ENCODE peak calls at places on chromosomes 7 and 10, in nine cellular contexts. One of them, this sample, is unnamed.

GRCh38 chr10:93160829-93161228 is 87.1 kb downstream of the CYP26A1 start:
- DNase-seq in RWPE1: no peak
- DNase-seq in cardiac muscle cell: no peak
- DNase-seq in IMR-90: peak
- DNase-seq in RWPE2: no peak
- DNase-seq in GM20000: no peak
- DNase-seq in fibroblast of mammary gland: peak
- DNase-seq in nephron progenitor cell: no peak
- DNase-seq in WTC11: no peak
- DNase-seq in this sample: no peak

GRCh38 chr7:4282434-4283223 is 399.5 kb upstream of the FOXK1 start:
- DNase-seq in GM20000: no peak
- DNase-seq in IMR-90: peak
- DNase-seq in WTC11: no peak
- DNase-seq in nephron progenitor cell: no peak
- DNase-seq in RWPE1: peak
- DNase-seq in cardiac muscle cell: no peak
- DNase-seq in RWPE2: peak
- DNase-seq in fibroblast of mammary gland: peak
- DNase-seq in this sample: no peak

GRCh38 chr10:110901954-110902819 is 16.8 kb downstream of the BBIP1 start:
- DNase-seq in cardiac muscle cell: no peak
- DNase-seq in WTC11: no peak
- DNase-seq in RWPE2: no peak
- DNase-seq in RWPE1: peak
- DNase-seq in GM20000: no peak
- DNase-seq in nephron progenitor cell: no peak
- DNase-seq in fibroblast of mammary gland: peak
- DNase-seq in IMR-90: peak
- DNase-seq in this sample: no peak

GRCh38 chr10:103479135-103479534 is at the start of gene CALHM3:
- DNase-seq in WTC11: no peak
- DNase-seq in GM20000: no peak
- DNase-seq in nephron progenitor cell: no peak
- DNase-seq in cardiac muscle cell: no peak
- DNase-seq in RWPE2: no peak
- DNase-seq in RWPE1: peak
- DNase-seq in IMR-90: no peak
- DNase-seq in fibroblast of mammary gland: no peak
- DNase-seq in this sample: no peak

GRCh38 chr7:106243893-106244292 is 40.9 kb downstream of the NAMPT start:
- DNase-seq in RWPE2: no peak
- DNase-seq in GM20000: no peak
- DNase-seq in RWPE1: no peak
- DNase-seq in IMR-90: no peak
- DNase-seq in nephron progenitor cell: no peak
- DNase-seq in WTC11: no peak
- DNase-seq in cardiac muscle cell: no peak
- DNase-seq in fibroblast of mammary gland: peak
- DNase-seq in this sample: no peak

GRCh38 chr10:5683065-5683464 is 1.6 kb upstream of the TASOR2 start:
- DNase-seq in GM20000: no peak
- DNase-seq in nephron progenitor cell: no peak
- DNase-seq in RWPE2: no peak
- DNase-seq in RWPE1: no peak
- DNase-seq in WTC11: no peak
- DNase-seq in IMR-90: no peak
- DNase-seq in cardiac muscle cell: no peak
- DNase-seq in fibroblast of mammary gland: no peak
- DNase-seq in this sample: no peak

GRCh38 chr10:17923728-17924127 is 28.0 kb upstream of the SLC39A12 start:
- DNase-seq in IMR-90: peak
- DNase-seq in WTC11: no peak
- DNase-seq in fibroblast of mammary gland: peak
- DNase-seq in RWPE2: peak
- DNase-seq in cardiac muscle cell: no peak
- DNase-seq in RWPE1: peak
- DNase-seq in GM20000: no peak
- DNase-seq in nephron progenitor cell: no peak
- DNase-seq in this sample: no peak

GRCh38 chr10:5604946-5605345 is 61.4 kb downstream of the ASB13 start:
- DNase-seq in RWPE1: no peak
- DNase-seq in IMR-90: no peak
- DNase-seq in cardiac muscle cell: no peak
- DNase-seq in fibroblast of mammary gland: no peak
- DNase-seq in RWPE2: no peak
- DNase-seq in GM20000: no peak
- DNase-seq in WTC11: no peak
- DNase-seq in nephron progenitor cell: no peak
- DNase-seq in this sample: no peak

GRCh38 chr10:121683366-121683765 is 85.1 kb upstream of the FGFR2 start:
- DNase-seq in fibroblast of mammary gland: no peak
- DNase-seq in IMR-90: no peak
- DNase-seq in RWPE1: no peak
- DNase-seq in GM20000: no peak
- DNase-seq in RWPE2: no peak
- DNase-seq in cardiac muscle cell: no peak
- DNase-seq in WTC11: no peak
- DNase-seq in nephron progenitor cell: no peak
- DNase-seq in this sample: no peak

GRCh38 chr10:17123062-17123661 is 6.4 kb downstream of the CUBN start:
- DNase-seq in RWPE1: no peak
- DNase-seq in WTC11: no peak
- DNase-seq in fibroblast of mammary gland: peak
- DNase-seq in GM20000: no peak
- DNase-seq in RWPE2: no peak
- DNase-seq in nephron progenitor cell: no peak
- DNase-seq in cardiac muscle cell: no peak
- DNase-seq in IMR-90: peak
- DNase-seq in this sample: no peak

GRCh38 chr7:38673795-38674194 is 42.6 kb upstream of the AMPH start:
- DNase-seq in IMR-90: peak
- DNase-seq in fibroblast of mammary gland: peak
- DNase-seq in cardiac muscle cell: no peak
- DNase-seq in WTC11: no peak
- DNase-seq in RWPE2: no peak
- DNase-seq in nephron progenitor cell: no peak
- DNase-seq in GM20000: no peak
- DNase-seq in RWPE1: peak
- DNase-seq in this sample: no peak

GRCh38 chr7:42198296-42198695 is 38.7 kb downstream of the GLI3 start:
- DNase-seq in RWPE2: peak
- DNase-seq in IMR-90: no peak
- DNase-seq in cardiac muscle cell: no peak
- DNase-seq in fibroblast of mammary gland: peak
- DNase-seq in nephron progenitor cell: no peak
- DNase-seq in RWPE1: peak
- DNase-seq in WTC11: no peak
- DNase-seq in GM20000: no peak
- DNase-seq in this sample: no peak

GRCh38 chr10:84333864-84334451 is 5.6 kb downstream of the CCSER2 start:
- DNase-seq in nephron progenitor cell: no peak
- DNase-seq in RWPE2: no peak
- DNase-seq in WTC11: no peak
- DNase-seq in IMR-90: peak
- DNase-seq in fibroblast of mammary gland: peak
- DNase-seq in RWPE1: peak
- DNase-seq in GM20000: peak
- DNase-seq in cardiac muscle cell: no peak
- DNase-seq in this sample: peak

GRCh38 chr10:28492093-28492492 is 40.8 kb upstream of the WAC start:
- DNase-seq in IMR-90: no peak
- DNase-seq in RWPE1: no peak
- DNase-seq in cardiac muscle cell: no peak
- DNase-seq in fibroblast of mammary gland: no peak
- DNase-seq in GM20000: no peak
- DNase-seq in WTC11: no peak
- DNase-seq in RWPE2: no peak
- DNase-seq in nephron progenitor cell: no peak
- DNase-seq in this sample: no peak

GRCh38 chr10:5876181-5876768 is 13.4 kb downstream of the ANKRD16 start:
- DNase-seq in GM20000: no peak
- DNase-seq in WTC11: no peak
- DNase-seq in nephron progenitor cell: no peak
- DNase-seq in RWPE2: no peak
- DNase-seq in RWPE1: no peak
- DNase-seq in IMR-90: peak
- DNase-seq in fibroblast of mammary gland: peak
- DNase-seq in cardiac muscle cell: no peak
- DNase-seq in this sample: no peak

GRCh38 chr7:141945356-141945755 is 1.4 kb downstream of the CLEC5A start:
- DNase-seq in GM20000: no peak
- DNase-seq in WTC11: no peak
- DNase-seq in RWPE1: peak
- DNase-seq in cardiac muscle cell: no peak
- DNase-seq in nephron progenitor cell: no peak
- DNase-seq in fibroblast of mammary gland: peak
- DNase-seq in IMR-90: no peak
- DNase-seq in RWPE2: no peak
- DNase-seq in this sample: no peak

GRCh38 chr10:132482090-132482489 is 55.5 kb upstream of the INPP5A start:
- DNase-seq in GM20000: no peak
- DNase-seq in fibroblast of mammary gland: peak
- DNase-seq in IMR-90: peak
- DNase-seq in WTC11: no peak
- DNase-seq in RWPE1: peak
- DNase-seq in cardiac muscle cell: no peak
- DNase-seq in nephron progenitor cell: no peak
- DNase-seq in RWPE2: peak
- DNase-seq in this sample: no peak

GRCh38 chr10:102408081-102408727 is 10.4 kb downstream of the PSD start:
- DNase-seq in GM20000: peak
- DNase-seq in RWPE2: no peak
- DNase-seq in fibroblast of mammary gland: peak
- DNase-seq in nephron progenitor cell: no peak
- DNase-seq in IMR-90: no peak
- DNase-seq in RWPE1: no peak
- DNase-seq in WTC11: no peak
- DNase-seq in cardiac muscle cell: no peak
- DNase-seq in this sample: no peak

DNA sequence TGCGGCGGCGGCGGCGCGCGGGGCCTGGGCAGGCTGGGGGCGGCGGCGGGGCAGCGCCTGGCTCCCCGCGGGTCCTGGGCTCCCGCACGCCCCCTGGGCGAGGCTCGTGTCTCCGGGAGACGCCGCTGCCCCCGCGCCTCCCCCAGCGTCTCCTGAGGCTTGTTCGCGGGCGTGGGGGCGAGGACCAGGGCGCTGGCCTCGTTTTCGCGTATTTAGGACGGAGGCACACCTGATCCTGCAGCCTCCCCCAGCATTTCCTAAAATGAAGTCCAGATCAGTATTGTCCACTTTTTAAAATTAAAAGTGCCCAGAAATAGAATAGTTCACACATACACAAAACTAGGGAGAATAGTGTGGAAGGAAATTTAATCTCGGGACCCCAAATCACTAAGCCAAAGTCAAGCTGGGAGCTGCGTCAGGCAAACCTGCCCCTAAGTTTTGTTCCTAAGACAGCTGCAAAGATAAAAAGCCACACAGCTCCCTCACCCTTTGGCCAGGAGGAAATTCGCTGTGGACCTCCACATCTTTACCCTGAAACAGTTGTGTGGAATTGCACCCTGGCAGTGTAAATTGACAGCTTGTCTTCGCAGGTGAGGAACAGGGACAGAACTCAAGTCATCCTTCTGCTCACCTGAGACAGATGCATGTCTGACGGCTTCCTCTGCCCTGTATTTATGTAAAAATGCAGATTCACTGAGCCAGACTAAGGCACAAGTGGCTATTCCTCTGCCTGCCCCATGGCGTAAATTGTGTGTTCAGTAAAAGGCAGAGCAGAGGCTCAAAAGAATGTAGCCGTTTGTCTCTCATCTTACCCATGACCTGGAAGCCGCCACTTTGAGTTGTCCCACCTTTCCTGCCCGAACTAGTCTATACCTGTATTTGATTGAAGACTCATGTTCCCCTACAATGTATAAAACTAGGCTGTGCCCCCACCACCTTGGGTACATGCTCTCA is 740 bp downstream of the GALNT11 start:
- DNase-seq in fibroblast of mammary gland: no peak
- DNase-seq in GM20000: no peak
- DNase-seq in IMR-90: no peak
- DNase-seq in cardiac muscle cell: no peak
- DNase-seq in nephron progenitor cell: no peak
- DNase-seq in RWPE2: no peak
- DNase-seq in RWPE1: no peak
- DNase-seq in WTC11: no peak
- DNase-seq in this sample: peak
- TF ChIP-seq CTCF in fibroblast of mammary gland: no peak
- TF ChIP-seq CTCF in GM20000: no peak
- TF ChIP-seq CTCF in IMR-90: no peak
- TF ChIP-seq CTCF in cardiac muscle cell: no peak
- TF ChIP-seq CTCF in nephron progenitor cell: no peak
- TF ChIP-seq CTCF in RWPE2: peak
- TF ChIP-seq CTCF in RWPE1: no peak
- TF ChIP-seq CTCF in WTC11: no peak
- TF ChIP-seq CTCF in this sample: peak

GRCh38 chr10:95480102-95480900 is 80.9 kb downstream of the SORBS1 start:
- DNase-seq in nephron progenitor cell: no peak
- DNase-seq in RWPE1: no peak
- DNase-seq in GM20000: no peak
- DNase-seq in RWPE2: no peak
- DNase-seq in IMR-90: no peak
- DNase-seq in cardiac muscle cell: no peak
- DNase-seq in WTC11: no peak
- DNase-seq in fibroblast of mammary gland: peak
- DNase-seq in this sample: no peak
- TF ChIP-seq CTCF in nephron progenitor cell: no peak
- TF ChIP-seq CTCF in RWPE1: no peak
- TF ChIP-seq CTCF in GM20000: no peak
- TF ChIP-seq CTCF in RWPE2: no peak
- TF ChIP-seq CTCF in IMR-90: no peak
- TF ChIP-seq CTCF in cardiac muscle cell: peak
- TF ChIP-seq CTCF in WTC11: no peak
- TF ChIP-seq CTCF in fibroblast of mammary gland: peak
- TF ChIP-seq CTCF in this sample: no peak

DNA sequence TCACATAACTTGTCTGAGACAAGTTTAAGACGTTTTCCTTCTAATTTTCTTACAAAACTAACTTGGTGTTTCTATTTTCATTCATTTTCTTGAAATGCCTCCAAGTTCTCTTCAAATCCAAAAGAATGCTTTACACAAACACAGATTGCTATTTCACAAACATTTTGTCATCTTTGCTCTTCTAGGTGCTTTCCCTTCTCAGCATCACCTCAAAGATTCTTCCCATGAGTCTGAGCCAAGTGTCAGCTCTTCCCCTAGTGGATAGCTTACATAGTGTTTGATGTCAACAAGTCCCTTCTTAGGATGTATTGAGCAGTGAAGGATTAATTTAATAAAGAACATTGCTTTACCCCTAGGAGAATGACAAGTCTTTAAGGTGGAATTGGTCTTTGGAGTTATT is 38.1 kb upstream of the SEMA3A start:
- DNase-seq in nephron progenitor cell: no peak
- DNase-seq in cardiac muscle cell: no peak
- DNase-seq in GM20000: no peak
- DNase-seq in RWPE1: no peak
- DNase-seq in RWPE2: no peak
- DNase-seq in fibroblast of mammary gland: peak
- DNase-seq in WTC11: no peak
- DNase-seq in IMR-90: peak
- DNase-seq in this sample: no peak
- TF ChIP-seq CTCF in nephron progenitor cell: no peak
- TF ChIP-seq CTCF in cardiac muscle cell: no peak
- TF ChIP-seq CTCF in GM20000: no peak
- TF ChIP-seq CTCF in RWPE1: no peak
- TF ChIP-seq CTCF in RWPE2: no peak
- TF ChIP-seq CTCF in fibroblast of mammary gland: peak
- TF ChIP-seq CTCF in WTC11: no peak
- TF ChIP-seq CTCF in IMR-90: peak
- TF ChIP-seq CTCF in this sample: no peak

GRCh38 chr7:128381161-128381821 is 19.8 kb upstream of the PRRT4 start:
- DNase-seq in WTC11: peak
- DNase-seq in GM20000: no peak
- DNase-seq in cardiac muscle cell: peak
- DNase-seq in IMR-90: no peak
- DNase-seq in nephron progenitor cell: peak
- DNase-seq in RWPE2: no peak
- DNase-seq in fibroblast of mammary gland: no peak
- DNase-seq in RWPE1: peak
- DNase-seq in this sample: no peak
- TF ChIP-seq CTCF in WTC11: peak
- TF ChIP-seq CTCF in GM20000: peak
- TF ChIP-seq CTCF in cardiac muscle cell: peak
- TF ChIP-seq CTCF in IMR-90: peak
- TF ChIP-seq CTCF in nephron progenitor cell: peak
- TF ChIP-seq CTCF in RWPE2: peak
- TF ChIP-seq CTCF in fibroblast of mammary gland: peak
- TF ChIP-seq CTCF in RWPE1: peak
- TF ChIP-seq CTCF in this sample: peak